ENCODE peak calls at places on chromosomes 3 and 15, in five cellular contexts. X, U, H, P and L are unnamed samples.

GRCh38 chr15:52093167-52093538 is 19.4 kb downstream of the BCL2L10 start:
- DNase-seq in H (no peak), X (no peak), U (no peak), P (no peak), L (no peak)

GRCh38 chr3:169914321-169914720 is 2.9 kb downstream of the SAMD7 start:
- DNase-seq in X (peak), U (no peak), P (peak), H (no peak), L (no peak)

GRCh38 chr3:10351013-10351735 is 30.3 kb upstream of the SEC13 start:
- DNase-seq in H (no peak), X (no peak), P (no peak), U (peak), L (no peak)

GRCh38 chr3:164640586-164640985 is 437.7 kb downstream of the SI start:
- DNase-seq in X (peak), P (no peak), U (no peak), H (no peak), L (no peak)

GRCh38 chr3:75192065-75192658 is 472.0 kb upstream of the FRG2C start:
- DNase-seq in U (peak), P (peak), H (peak), X (peak), L (peak)

GRCh38 chr3:71485903-71486302 is 97.6 kb downstream of the FOXP1 start:
- DNase-seq in U (no peak), H (no peak), X (no peak), P (no peak), L (no peak)

GRCh38 chr3:45224824-45225464 is 1.1 kb downstream of the TMEM158 start:
- DNase-seq in H (peak), U (peak), X (peak), P (peak), L (peak)

GRCh38 chr3:46124216-46125143 is 83.6 kb downstream of the CCR1 start:
- DNase-seq in U (no peak), X (no peak), P (peak), H (no peak), L (no peak)

GRCh38 chr3:98855811-98856400 is 45.6 kb downstream of the DCBLD2 start:
- DNase-seq in U (no peak), H (no peak), X (peak), P (no peak), L (no peak)

GRCh38 chr3:87287025-87287424 is 10.6 kb upstream of the POU1F1 start:
- DNase-seq in H (no peak), U (no peak), P (no peak), X (peak), L (no peak)

GRCh38 chr3:36060950-36061349 is 319.4 kb upstream of the STAC start:
- DNase-seq in H (no peak), X (no peak), U (no peak), P (no peak), L (no peak)

GRCh38 chr15:97968380-97968779 is 7.9 kb downstream of the ARRDC4 start:
- DNase-seq in H (no peak), P (peak), U (no peak), X (peak), L (no peak)

GRCh38 chr3:36769926-36770325 is 5.6 kb upstream of the DCLK3 start:
- DNase-seq in H (no peak), X (no peak), P (no peak), U (no peak), L (no peak)

GRCh38 chr3:13656584-13657301 is 107.8 kb downstream of the FBLN2 start:
- DNase-seq in X (no peak), P (no peak), U (no peak), H (no peak), L (no peak)

GRCh38 chr3:13659221-13659969 is 110.5 kb downstream of the FBLN2 start:
- DNase-seq in U (no peak), P (peak), X (no peak), H (no peak), L (no peak)

GRCh38 chr3:13658681-13659080 is 109.8 kb downstream of the FBLN2 start:
- DNase-seq in H (no peak), P (peak), U (no peak), X (no peak), L (no peak)

GRCh38 chr3:13660042-13660874 is 111.3 kb downstream of the FBLN2 start:
- DNase-seq in X (no peak), H (no peak), P (peak), U (no peak), L (no peak)

DNA sequence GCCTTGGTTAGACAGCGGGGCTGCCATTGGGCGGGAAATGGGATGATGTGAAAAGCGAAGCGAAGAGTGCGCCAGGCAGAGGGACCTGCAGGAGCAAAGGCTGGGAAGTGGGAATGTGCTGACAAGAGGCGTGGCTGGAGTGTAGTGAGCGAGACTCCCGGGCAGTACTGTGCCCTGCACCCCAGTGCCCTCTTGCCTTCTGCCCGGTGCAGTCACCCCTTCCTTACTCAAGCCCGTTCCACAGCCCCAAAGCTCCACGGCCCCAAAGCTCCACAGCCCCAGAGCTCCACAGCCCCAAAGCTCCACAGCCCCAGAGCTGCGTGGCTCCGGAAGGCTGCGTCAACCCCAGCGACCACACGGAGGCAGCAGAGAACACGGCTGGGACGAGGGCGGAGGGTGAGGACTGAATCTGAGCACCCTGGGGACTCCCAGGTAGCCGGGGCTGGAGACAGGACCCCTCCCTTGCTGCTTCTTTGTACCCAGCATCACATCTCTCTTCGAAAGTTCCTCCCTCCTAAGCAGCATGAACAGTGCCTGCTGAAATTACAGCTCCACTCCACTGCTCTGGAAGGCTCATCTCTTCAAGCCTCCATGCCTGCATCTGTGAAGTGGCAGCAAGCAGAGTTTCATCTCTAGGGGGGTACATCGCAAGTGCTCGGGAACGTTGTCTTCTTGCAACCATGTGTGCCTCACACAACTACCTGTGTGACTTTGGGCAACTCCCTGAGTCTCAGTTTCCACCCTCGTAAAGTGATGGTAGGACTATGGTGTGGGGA is 108.9 kb downstream of the FBLN2 start:
- DNase-seq in H (peak), U (peak), X (peak), P (peak), L (no peak)
- H2BK12ac ChIP-seq in H (peak), U (no peak), X (no peak), P (no peak), L (peak)

GRCh38 chr3:140568842-140569520 is 108.9 kb upstream of the TRIM42 start:
- DNase-seq in H (no peak), U (no peak), X (no peak), P (no peak), L (no peak)

GRCh38 chr3:140570602-140571001 is 107.3 kb upstream of the TRIM42 start:
- DNase-seq in H (no peak), X (no peak), U (no peak), P (no peak), L (no peak)

GRCh38 chr3:140572334-140572733 is 105.5 kb upstream of the TRIM42 start:
- DNase-seq in H (no peak), X (no peak), P (no peak), U (no peak), L (no peak)

GRCh38 chr3:140573011-140573410 is 104.9 kb upstream of the TRIM42 start:
- DNase-seq in P (no peak), U (no peak), X (no peak), H (no peak), L (no peak)

GRCh38 chr3:140571836-140572235 is 106.0 kb upstream of the TRIM42 start:
- DNase-seq in U (no peak), X (no peak), H (no peak), P (no peak), L (no peak)
- H2BK12ac ChIP-seq in U (no peak), X (no peak), H (no peak), P (no peak), L (no peak)

GRCh38 chr3:127137113-127137512 is 55.8 kb upstream of the PRR23E start:
- DNase-seq in U (no peak), X (no peak), P (no peak), H (no peak), L (no peak)
- H2BK12ac ChIP-seq in U (no peak), X (no peak), P (no peak), H (peak), L (no peak)

DNA sequence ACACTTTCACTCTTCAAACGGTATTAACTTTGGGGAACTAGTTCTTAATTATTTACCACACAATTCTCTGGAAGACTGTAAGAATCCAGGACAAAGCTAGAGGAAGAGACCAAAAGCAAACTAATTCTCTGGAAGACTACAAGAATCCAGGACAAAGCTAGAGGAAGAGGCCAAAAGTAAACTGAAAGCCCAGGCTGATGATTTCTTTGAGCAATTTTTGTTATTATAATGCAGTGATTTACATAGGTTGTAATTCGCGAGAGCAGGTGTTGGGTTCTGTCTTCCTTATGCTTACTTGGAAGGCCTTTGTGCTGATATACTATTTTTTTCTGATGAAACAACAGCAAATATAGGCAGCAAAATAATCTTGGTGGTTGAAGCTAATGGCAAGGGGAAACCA is 5.2 kb downstream of the SPTSSB start:
- DNase-seq in P (no peak), H (no peak), X (no peak), U (no peak), L (no peak)
- H2BK12ac ChIP-seq in P (no peak), H (no peak), X (no peak), U (no peak), L (no peak)

DNA sequence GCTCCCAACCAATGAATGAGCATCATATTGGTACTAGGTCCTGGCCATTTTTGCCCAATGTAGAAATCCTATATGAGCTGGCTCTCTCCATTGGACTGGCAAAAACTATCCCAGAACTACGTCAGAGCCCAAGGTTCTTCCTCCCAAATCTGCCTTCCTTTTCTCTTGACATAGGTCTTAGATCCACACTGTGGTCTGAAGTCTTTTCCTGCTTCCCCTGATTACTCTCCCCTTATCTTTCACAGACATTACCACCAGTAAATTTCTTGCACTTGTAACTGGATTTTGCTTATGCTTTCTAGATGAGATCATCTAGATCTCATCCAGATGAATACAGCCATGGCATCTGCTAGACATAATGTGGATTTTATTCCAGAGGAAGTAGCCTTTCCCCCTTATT is 141.2 kb upstream of the GADL1 start:
- DNase-seq in X (peak), P (no peak), U (no peak), H (no peak), L (no peak)
- H2BK12ac ChIP-seq in X (no peak), P (no peak), U (no peak), H (no peak), L (no peak)

GRCh38 chr3:108312656-108313055 is 16.3 kb downstream of the HHLA2 start:
- DNase-seq in P (peak), H (no peak), X (no peak), U (no peak), L (no peak)
- H2BK12ac ChIP-seq in P (no peak), H (no peak), X (no peak), U (no peak), L (no peak)

GRCh38 chr3:108433928-108434327 is 76.5 kb downstream of the MYH15 start:
- DNase-seq in X (no peak), P (no peak), H (no peak), U (no peak), L (no peak)

GRCh38 chr3:108428580-108428979 is 81.8 kb downstream of the MYH15 start:
- DNase-seq in U (no peak), P (no peak), H (no peak), X (no peak), L (no peak)

GRCh38 chr3:108430540-108430939 is 79.9 kb downstream of the MYH15 start:
- DNase-seq in P (no peak), U (no peak), X (no peak), H (no peak), L (no peak)

GRCh38 chr3:108437439-108437838 is 73.0 kb downstream of the MYH15 start:
- DNase-seq in X (no peak), U (no peak), P (no peak), H (no peak), L (no peak)

GRCh38 chr3:108432431-108432830 is 78.0 kb downstream of the MYH15 start:
- DNase-seq in H (no peak), X (no peak), P (no peak), U (no peak), L (no peak)
- H2BK12ac ChIP-seq in H (no peak), X (no peak), P (no peak), U (no peak), L (no peak)